ENCODE peak calls at places on chromosomes 16 and 17, in four cellular contexts. U, E, X and T are unnamed samples.

GRCh38 chr16:17431012-17431411 is 39.7 kb downstream of the XYLT1 start:
- DNase-seq in U (no peak), E (no peak), X (no peak), T (no peak)

GRCh38 chr16:997440-998051 is 16.0 kb downstream of the SOX8 start:
- DNase-seq in X (peak; percentile 72), U (no peak), E (no peak), T (no peak)

GRCh38 chr17:10738516-10739258 is 8.9 kb upstream of the TMEM220 start:
- DNase-seq in E (peak; percentile 28), X (peak; percentile 25), U (no peak), T (no peak)

GRCh38 chr17:48779421-48779820 is 37.6 kb downstream of the TTLL6 start:
- DNase-seq in E (no peak), X (no peak), U (no peak), T (no peak)

GRCh38 chr16:64657316-64658011 is 464.4 kb downstream of the CDH11 start:
- DNase-seq in E (no peak), U (no peak), X (no peak), T (no peak)

GRCh38 chr16:4675864-4676786 is 17.2 kb upstream of the NUDT16L1 start:
- DNase-seq in U (no peak), X (no peak), E (no peak), T (no peak)

GRCh38 chr17:1709403-1709891 is 730 bp downstream of the TLCD2 start:
- DNase-seq in U (no peak), X (no peak), E (no peak), T (no peak)

GRCh38 chr16:19179890-19180490 is 11.9 kb downstream of the SYT17 start:
- DNase-seq in U (peak; percentile 31), X (peak; percentile 72), E (peak; percentile 77), T (peak; percentile 63)

GRCh38 chr17:58072862-58073261 is 10.4 kb upstream of the DYNLL2 start:
- DNase-seq in X (no peak), E (no peak), U (no peak), T (no peak)

GRCh38 chr16:3059041-3059722 is 6.3 kb upstream of the IL32 start:
- DNase-seq in E (peak; percentile 96), U (peak; percentile 60), X (peak; percentile 91), T (peak; percentile 92)

GRCh38 chr16:68972720-68973119 is 129.4 kb downstream of the TANGO6 start:
- DNase-seq in U (no peak), X (no peak), E (peak; percentile 63), T (no peak)

GRCh38 chr16:88534731-88535141 is 35.5 kb upstream of the ZC3H18 start:
- DNase-seq in U (peak; percentile 24), X (no peak), E (no peak), T (no peak)

GRCh38 chr17:72412650-72413076 is 291.8 kb downstream of the SOX9 start:
- DNase-seq in E (no peak), U (no peak), X (no peak), T (no peak)

GRCh38 chr16:21283521-21284289 is 5.6 kb upstream of the CRYM start:
- DNase-seq in X (peak; percentile 30), E (peak; percentile 87), U (no peak), T (no peak)

GRCh38 chr16:29312835-29313558 is 93.5 kb downstream of the NPIPB11 start:
- DNase-seq in U (no peak), X (no peak), E (no peak), T (no peak)

GRCh38 chr17:27532269-27533067 is 76.2 kb downstream of the KSR1 start:
- DNase-seq in U (no peak), X (peak; percentile 45), E (no peak), T (no peak)

DNA sequence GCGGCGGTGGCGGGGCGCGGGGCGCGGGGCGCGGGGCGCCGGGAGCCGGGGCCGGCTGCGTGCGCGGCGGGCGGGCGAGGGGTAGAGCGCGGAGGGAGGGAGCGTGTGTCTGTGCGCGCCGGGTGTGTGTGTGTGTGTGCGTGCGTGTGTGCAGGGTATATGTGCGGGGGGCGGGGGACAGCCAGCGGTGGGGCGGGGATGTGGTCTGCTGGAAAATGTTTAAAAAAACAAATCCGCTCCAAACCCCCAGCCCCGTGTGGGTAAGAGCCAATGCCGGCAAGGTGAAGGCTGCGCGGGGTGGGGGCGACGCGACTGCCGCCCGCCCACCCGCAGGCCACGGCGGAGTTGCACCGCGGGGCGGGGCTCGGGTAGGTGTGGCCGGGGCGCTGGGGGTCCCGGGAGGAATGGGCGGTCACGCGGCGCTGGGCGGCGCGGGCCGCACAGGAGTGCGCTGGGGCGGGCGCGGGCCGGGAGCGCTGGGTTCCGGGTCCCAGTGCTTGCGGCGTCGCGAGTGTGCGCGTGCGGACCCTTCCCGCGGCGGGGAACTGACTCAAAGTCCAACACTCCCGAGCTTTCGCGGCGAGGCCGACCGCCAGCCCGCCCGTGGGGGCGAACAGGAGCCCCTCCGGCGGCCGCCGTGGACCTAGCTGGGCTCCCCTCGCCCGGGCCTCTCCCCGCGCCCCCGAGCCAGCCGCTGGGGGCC is at the start of gene CYGB:
- DNase-seq in U (no peak), X (no peak), E (no peak), T (no peak)
- TF ChIP-seq POLR2A in U (no peak), X (no peak), E (no peak), T (no peak)

GRCh38 chr16:70737377-70738082 is 51.7 kb upstream of the MTSS2 start:
- DNase-seq in X (peak; percentile 55), E (no peak), U (no peak), T (no peak)
- TF ChIP-seq POLR2A in X (no peak), E (no peak), U (no peak), T (no peak)

GRCh38 chr17:42773290-42774035 is at the start of gene VPS25:
- DNase-seq in U (peak; percentile 75), X (peak; percentile 80), E (peak; percentile 83), T (peak; percentile 83)
- TF ChIP-seq POLR2A in U (peak; percentile 92), X (no peak), E (peak; percentile 97), T (peak; percentile 93)

GRCh38 chr17:8153957-8154607 is 1.9 kb upstream of the PER1 start:
- DNase-seq in X (peak; percentile 100), E (peak; percentile 99), U (peak; percentile 93), T (peak; percentile 74)
- TF ChIP-seq POLR2A in X (peak; percentile 77), E (peak; percentile 68), U (no peak), T (peak; percentile 23)

DNA sequence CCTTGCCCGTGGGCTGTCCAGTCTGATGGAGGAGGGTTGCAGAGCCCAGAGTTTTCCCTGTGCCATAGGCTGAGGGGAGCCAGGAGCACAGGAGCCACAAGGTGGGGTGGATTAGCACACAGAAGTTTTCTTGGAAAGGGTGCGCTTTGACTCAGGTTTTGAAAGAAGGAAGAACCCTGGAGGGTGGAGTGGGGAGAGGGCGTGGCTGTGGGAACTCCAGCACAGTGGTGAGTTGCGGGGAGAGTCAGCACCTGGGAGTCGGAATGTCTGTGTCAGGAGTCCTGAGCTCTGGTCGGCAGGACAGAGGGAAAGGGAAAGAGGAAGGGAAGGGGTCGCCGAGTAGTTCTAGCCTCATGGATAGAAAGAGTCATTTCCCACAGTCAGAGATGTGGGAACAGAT is 8.9 kb upstream of the KRT14 start:
- DNase-seq in X (no peak), U (no peak), E (no peak), T (no peak)
- TF ChIP-seq POLR2A in X (no peak), U (no peak), E (no peak), T (no peak)

DNA sequence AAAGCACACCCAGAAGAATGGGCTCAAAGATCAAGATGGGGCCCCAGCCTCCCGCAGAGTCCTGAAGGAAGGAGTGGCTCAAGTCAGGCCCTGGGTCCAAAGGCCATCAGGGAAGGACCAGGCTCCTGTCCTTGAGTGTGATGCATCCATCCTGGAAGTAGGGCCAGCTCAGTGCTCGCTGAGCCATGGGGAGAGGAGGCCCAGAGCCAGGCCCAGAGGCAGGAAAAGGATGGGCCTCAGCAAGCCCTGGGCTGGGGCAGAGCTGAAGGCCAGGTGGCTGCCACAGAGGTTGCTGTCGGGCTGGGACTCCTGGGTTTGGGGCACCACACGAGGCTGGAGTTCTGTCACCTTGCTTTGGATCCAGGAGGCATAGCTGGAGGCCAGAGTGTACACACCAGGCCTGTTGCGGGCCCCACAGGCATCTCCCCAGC is 3.7 kb downstream of the PRSS8 start:
- DNase-seq in U (no peak), X (peak; percentile 66), E (no peak), T (no peak)
- TF ChIP-seq POLR2A in U (no peak), X (no peak), E (no peak), T (no peak)

GRCh38 chr17:41542357-41542756 is 14.2 kb upstream of the KRT19 start:
- DNase-seq in U (no peak), X (no peak), E (no peak), T (no peak)
- TF ChIP-seq POLR2A in U (no peak), X (no peak), E (no peak), T (no peak)